ENCODE peak calls at places on chromosomes 7 and 10, in four cellular contexts. One of them, this sample, is unnamed.

GRCh38 chr10:132889091-132889490 is 53.3 kb downstream of the CFAP46 start:
- DNase-seq in HEK293T: no peak
- DNase-seq in NT2/D1: no peak
- DNase-seq in H1: no peak
- DNase-seq in this sample: no peak

GRCh38 chr10:103555321-103555649 is 61.8 kb downstream of the NEURL1 start:
- DNase-seq in HEK293T: no peak
- DNase-seq in NT2/D1: no peak
- DNase-seq in H1: no peak
- DNase-seq in this sample: no peak

GRCh38 chr10:14329609-14330246 is 996 bp downstream of the FRMD4A start:
- DNase-seq in HEK293T: no peak
- DNase-seq in NT2/D1: no peak
- DNase-seq in H1: peak; percentile 63
- DNase-seq in this sample: no peak

GRCh38 chr7:5083291-5083690 is 37.6 kb downstream of the RBAK start:
- DNase-seq in HEK293T: no peak
- DNase-seq in NT2/D1: no peak
- DNase-seq in H1: no peak
- DNase-seq in this sample: no peak

GRCh38 chr7:115449689-115450088 is 527.8 kb downstream of the MDFIC start:
- DNase-seq in HEK293T: no peak
- DNase-seq in NT2/D1: no peak
- DNase-seq in H1: no peak
- DNase-seq in this sample: no peak

GRCh38 chr7:84701524-84702306 is 485.1 kb downstream of the SEMA3D start:
- DNase-seq in HEK293T: peak; percentile 36
- DNase-seq in NT2/D1: no peak
- DNase-seq in H1: no peak
- DNase-seq in this sample: peak; percentile 12

GRCh38 chr10:103800789-103801540 is 54.4 kb downstream of the SH3PXD2A start:
- DNase-seq in HEK293T: no peak
- DNase-seq in NT2/D1: no peak
- DNase-seq in H1: no peak
- DNase-seq in this sample: peak; percentile 68

GRCh38 chr7:130364446-130364845 is 15.8 kb upstream of the CPA1 start:
- DNase-seq in HEK293T: no peak
- DNase-seq in NT2/D1: no peak
- DNase-seq in H1: no peak
- DNase-seq in this sample: no peak

GRCh38 chr10:88262591-88263234 is 320.4 kb downstream of the RNLS start:
- DNase-seq in HEK293T: no peak
- DNase-seq in NT2/D1: no peak
- DNase-seq in H1: no peak
- DNase-seq in this sample: no peak

GRCh38 chr10:123857616-123858015 is 34.0 kb downstream of the CPXM2 start:
- DNase-seq in HEK293T: no peak
- DNase-seq in NT2/D1: no peak
- DNase-seq in H1: peak; percentile 22
- DNase-seq in this sample: no peak

GRCh38 chr10:60206735-60207134 is 182.9 kb downstream of the ANK3 start:
- DNase-seq in HEK293T: no peak
- DNase-seq in NT2/D1: no peak
- DNase-seq in H1: no peak
- DNase-seq in this sample: no peak

GRCh38 chr7:21944616-21945373 is 904 bp downstream of the CDCA7L start:
- DNase-seq in HEK293T: peak; percentile 43
- DNase-seq in NT2/D1: peak; percentile 33
- DNase-seq in H1: peak; percentile 77
- DNase-seq in this sample: no peak

GRCh38 chr7:141874787-141875186 is 33.5 kb upstream of the PRSS37 start:
- DNase-seq in HEK293T: no peak
- DNase-seq in NT2/D1: no peak
- DNase-seq in H1: no peak
- DNase-seq in this sample: no peak

GRCh38 chr10:488933-489215 is 200.6 kb downstream of the DIP2C start:
- DNase-seq in HEK293T: no peak
- DNase-seq in NT2/D1: no peak
- DNase-seq in H1: no peak
- DNase-seq in this sample: no peak

GRCh38 chr10:74077416-74077815 is 73.2 kb downstream of the AP3M1 start:
- DNase-seq in HEK293T: no peak
- DNase-seq in NT2/D1: no peak
- DNase-seq in H1: no peak
- DNase-seq in this sample: no peak

GRCh38 chr10:19043431-19043830 is 5.2 kb upstream of the MALRD1 start:
- DNase-seq in HEK293T: no peak
- DNase-seq in NT2/D1: no peak
- DNase-seq in H1: no peak
- DNase-seq in this sample: no peak

GRCh38 chr7:104059103-104059502 is 69.6 kb upstream of the RELN start:
- DNase-seq in HEK293T: no peak
- DNase-seq in NT2/D1: no peak
- DNase-seq in H1: no peak
- DNase-seq in this sample: peak; percentile 67

GRCh38 chr7:17456541-17456940 is 158.1 kb downstream of the AHR start:
- DNase-seq in HEK293T: no peak
- DNase-seq in NT2/D1: no peak
- DNase-seq in H1: no peak
- DNase-seq in this sample: no peak

GRCh38 chr7:128742206-128742605 is 3.0 kb downstream of the CALU start:
- DNase-seq in HEK293T: no peak
- DNase-seq in NT2/D1: no peak
- DNase-seq in H1: no peak
- DNase-seq in this sample: no peak

GRCh38 chr7:21064698-21065648 is 278.3 kb upstream of the SP8 start:
- DNase-seq in HEK293T: no peak
- DNase-seq in NT2/D1: no peak
- DNase-seq in H1: no peak
- DNase-seq in this sample: peak; percentile 46

GRCh38 chr7:84824057-84824651 is 362.7 kb downstream of the SEMA3D start:
- DNase-seq in HEK293T: no peak
- DNase-seq in NT2/D1: no peak
- DNase-seq in H1: no peak
- DNase-seq in this sample: no peak

GRCh38 chr10:9209105-9209798 is 1154.8 kb downstream of the GATA3 start:
- DNase-seq in HEK293T: peak; percentile 63
- DNase-seq in NT2/D1: peak; percentile 58
- DNase-seq in H1: peak; percentile 88
- DNase-seq in this sample: peak; percentile 38

GRCh38 chr7:51019891-51020855 is 237.5 kb upstream of the GRB10 start:
- DNase-seq in HEK293T: no peak
- DNase-seq in NT2/D1: no peak
- DNase-seq in H1: peak; percentile 36
- DNase-seq in this sample: no peak

GRCh38 chr7:128939075-128939860 is 1.5 kb downstream of the IRF5 start:
- DNase-seq in HEK293T: no peak
- DNase-seq in NT2/D1: no peak
- DNase-seq in H1: no peak
- DNase-seq in this sample: no peak

GRCh38 chr10:84850826-84851225 is 522.4 kb downstream of the CCSER2 start:
- DNase-seq in HEK293T: no peak
- DNase-seq in NT2/D1: no peak
- DNase-seq in H1: no peak
- DNase-seq in this sample: no peak

GRCh38 chr7:113404245-113404644 is 285.9 kb upstream of the SMIM30 start:
- DNase-seq in HEK293T: peak; percentile 46
- DNase-seq in NT2/D1: no peak
- DNase-seq in H1: no peak
- DNase-seq in this sample: peak; percentile 6

GRCh38 chr7:16571941-16572340 is 45.3 kb downstream of the LRRC72 start:
- DNase-seq in HEK293T: no peak
- DNase-seq in NT2/D1: no peak
- DNase-seq in H1: no peak
- DNase-seq in this sample: no peak

DNA sequence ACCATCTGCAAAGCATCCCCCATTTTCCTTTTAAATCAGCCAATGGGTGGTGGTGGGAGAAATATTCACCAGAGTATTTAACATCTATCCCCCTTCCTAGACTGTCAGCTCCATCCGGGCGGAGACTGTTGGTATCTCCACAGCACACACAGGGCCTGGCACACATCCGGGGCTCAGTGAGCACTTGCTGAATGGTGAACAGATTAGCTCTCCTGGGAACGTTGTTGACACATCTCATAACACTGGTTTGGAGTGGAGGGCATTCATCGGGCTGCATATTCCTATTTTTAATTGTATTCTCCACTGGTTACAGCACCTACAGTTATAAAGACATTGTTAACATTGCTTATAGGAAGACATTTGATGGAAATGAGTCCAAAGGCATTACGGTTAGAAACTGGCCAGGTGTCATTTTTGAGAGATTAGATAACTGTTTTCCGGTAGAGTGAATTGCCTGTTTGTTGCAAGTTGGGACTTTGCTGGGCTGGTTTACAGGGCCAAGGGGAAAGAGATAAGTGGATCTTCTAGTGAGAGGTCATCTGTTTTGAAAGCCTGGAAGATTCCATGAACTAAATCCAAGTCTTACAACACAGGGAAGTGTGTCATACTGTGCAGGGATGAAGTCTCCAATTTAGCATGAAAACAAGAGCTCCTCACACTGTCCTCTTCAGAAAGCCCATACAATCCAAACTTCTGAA is 101.8 kb downstream of the EGFR start:
- DNase-seq in HEK293T: no peak
- DNase-seq in NT2/D1: no peak
- DNase-seq in H1: no peak
- DNase-seq in this sample: no peak
- TF ChIP-seq SUZ12 in HEK293T: no peak
- TF ChIP-seq SUZ12 in NT2/D1: no peak
- TF ChIP-seq SUZ12 in H1: no peak
- TF ChIP-seq SUZ12 in this sample: no peak

GRCh38 chr10:120458432-120458831 is 1.4 kb downstream of the PLPP4 start:
- DNase-seq in HEK293T: no peak
- DNase-seq in NT2/D1: no peak
- DNase-seq in H1: no peak
- DNase-seq in this sample: no peak

GRCh38 chr10:120455606-120456005 is 1.4 kb upstream of the PLPP4 start:
- DNase-seq in HEK293T: no peak
- DNase-seq in NT2/D1: no peak
- DNase-seq in H1: no peak
- DNase-seq in this sample: no peak

GRCh38 chr10:120456143-120456625 is 843 bp upstream of the PLPP4 start:
- DNase-seq in HEK293T: no peak
- DNase-seq in NT2/D1: no peak
- DNase-seq in H1: peak; percentile 61
- DNase-seq in this sample: no peak

GRCh38 chr10:120457431-120458172 is 575 bp downstream of the PLPP4 start:
- DNase-seq in HEK293T: no peak
- DNase-seq in NT2/D1: no peak
- DNase-seq in H1: no peak
- DNase-seq in this sample: no peak

DNA sequence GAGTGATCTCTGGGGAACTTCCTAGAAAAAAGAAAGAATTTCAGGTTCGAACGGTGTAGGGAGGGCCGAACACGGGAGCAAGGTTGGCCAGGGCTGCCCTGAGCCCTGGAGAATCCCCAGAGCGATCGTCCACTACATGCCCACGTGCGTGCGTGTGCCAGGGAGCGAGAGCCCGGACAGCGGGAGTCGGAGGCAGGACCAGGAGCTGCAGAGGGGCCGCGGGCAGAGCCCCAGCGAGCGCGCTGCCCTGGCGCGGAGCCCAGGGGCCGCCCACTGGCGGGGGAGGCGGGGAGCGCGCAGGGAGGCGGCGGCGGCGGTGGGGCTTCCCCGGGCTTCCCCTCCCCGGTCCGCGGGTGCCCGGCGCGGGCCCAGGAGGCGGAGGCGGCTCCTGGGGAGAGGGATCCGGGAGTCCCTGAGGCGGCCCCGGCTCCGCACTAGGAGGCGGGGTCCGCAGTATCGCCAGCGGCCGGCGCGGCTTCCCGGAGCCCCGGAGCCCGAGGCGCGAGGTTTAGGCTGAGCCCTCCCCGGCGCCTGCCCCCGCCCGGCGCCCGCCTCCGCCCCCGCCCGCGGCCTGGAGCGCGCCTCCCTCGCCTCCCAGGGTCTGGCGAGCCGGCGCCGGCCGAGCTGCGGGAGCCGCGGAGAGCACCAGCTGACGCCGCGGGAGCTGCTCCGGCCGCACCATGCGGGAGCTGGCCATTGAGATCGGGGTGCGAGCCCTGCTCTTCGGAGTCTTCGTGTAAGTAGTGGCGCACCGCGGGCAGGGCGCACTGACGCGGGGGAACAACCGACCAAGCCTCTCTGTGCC is at the start of gene PLPP4:
- DNase-seq in HEK293T: peak; percentile 81
- DNase-seq in NT2/D1: no peak
- DNase-seq in H1: peak; percentile 65
- DNase-seq in this sample: no peak
- TF ChIP-seq SUZ12 in HEK293T: no peak
- TF ChIP-seq SUZ12 in NT2/D1: no peak
- TF ChIP-seq SUZ12 in H1: no peak
- TF ChIP-seq SUZ12 in this sample: no peak

GRCh38 chr7:132784406-132784805 is 208.1 kb upstream of the PLXNA4 start:
- DNase-seq in HEK293T: no peak
- DNase-seq in NT2/D1: no peak
- DNase-seq in H1: no peak
- DNase-seq in this sample: no peak

GRCh38 chr7:132783824-132784223 is 207.6 kb upstream of the PLXNA4 start:
- DNase-seq in HEK293T: no peak
- DNase-seq in NT2/D1: no peak
- DNase-seq in H1: peak; percentile 31
- DNase-seq in this sample: no peak

GRCh38 chr7:132785861-132786260 is 209.6 kb upstream of the PLXNA4 start:
- DNase-seq in HEK293T: no peak
- DNase-seq in NT2/D1: no peak
- DNase-seq in H1: no peak
- DNase-seq in this sample: no peak

GRCh38 chr7:132780822-132781221 is 204.6 kb upstream of the PLXNA4 start:
- DNase-seq in HEK293T: no peak
- DNase-seq in NT2/D1: no peak
- DNase-seq in H1: no peak
- DNase-seq in this sample: no peak

GRCh38 chr7:132782777-132783633 is 206.7 kb upstream of the PLXNA4 start:
- DNase-seq in HEK293T: no peak
- DNase-seq in NT2/D1: no peak
- DNase-seq in H1: no peak
- DNase-seq in this sample: no peak
- TF ChIP-seq SUZ12 in HEK293T: no peak
- TF ChIP-seq SUZ12 in NT2/D1: no peak
- TF ChIP-seq SUZ12 in H1: no peak
- TF ChIP-seq SUZ12 in this sample: no peak

GRCh38 chr10:79344502-79345195 is 2.6 kb upstream of the PPIF start:
- DNase-seq in HEK293T: no peak
- DNase-seq in NT2/D1: no peak
- DNase-seq in H1: no peak
- DNase-seq in this sample: no peak
- TF ChIP-seq SUZ12 in HEK293T: no peak
- TF ChIP-seq SUZ12 in NT2/D1: no peak
- TF ChIP-seq SUZ12 in H1: no peak
- TF ChIP-seq SUZ12 in this sample: no peak

GRCh38 chr7:47905071-47905920 is 43.0 kb downstream of the PKD1L1 start:
- DNase-seq in HEK293T: no peak
- DNase-seq in NT2/D1: no peak
- DNase-seq in H1: no peak
- DNase-seq in this sample: no peak
- TF ChIP-seq SUZ12 in HEK293T: no peak
- TF ChIP-seq SUZ12 in NT2/D1: no peak
- TF ChIP-seq SUZ12 in H1: no peak
- TF ChIP-seq SUZ12 in this sample: no peak

GRCh38 chr10:29734980-29735627 is 100.3 kb upstream of the SVIL start:
- DNase-seq in HEK293T: peak; percentile 31
- DNase-seq in NT2/D1: no peak
- DNase-seq in H1: peak; percentile 70
- DNase-seq in this sample: no peak
- TF ChIP-seq SUZ12 in HEK293T: no peak
- TF ChIP-seq SUZ12 in NT2/D1: peak; percentile 50
- TF ChIP-seq SUZ12 in H1: no peak
- TF ChIP-seq SUZ12 in this sample: no peak

GRCh38 chr10:3418901-3419300 is 246.3 kb upstream of the PITRM1 start:
- DNase-seq in HEK293T: no peak
- DNase-seq in NT2/D1: no peak
- DNase-seq in H1: no peak
- DNase-seq in this sample: no peak
- TF ChIP-seq SUZ12 in HEK293T: no peak
- TF ChIP-seq SUZ12 in NT2/D1: no peak
- TF ChIP-seq SUZ12 in H1: no peak
- TF ChIP-seq SUZ12 in this sample: no peak